ENCODE peak calls at places on chromosomes 3 and 15, in five cellular contexts. C is SK-N-DZ, T is T-cell, P is sciatic nerve, N is RWPE2. W is an unnamed sample.

GRCh38 chr3:14124223-14124614 is 451 bp downstream of the CHCHD4 start:
- DNase-seq in C (peak), T (no peak), P (peak), N (no peak), W (peak)

GRCh38 chr15:61794276-61794675 is 266.0 kb downstream of the VPS13C start:
- DNase-seq in C (no peak), T (no peak), P (no peak), N (no peak), W (no peak)

GRCh38 chr3:155944081-155944480 is 73.6 kb downstream of the GMPS start:
- DNase-seq in C (no peak), T (no peak), P (no peak), N (no peak), W (no peak)

GRCh38 chr3:129569856-129570255 is 26.9 kb downstream of the H1-8 start:
- DNase-seq in C (no peak), T (no peak), P (no peak), N (no peak), W (no peak)

GRCh38 chr3:36455406-36455805 is 75.1 kb downstream of the STAC start:
- DNase-seq in C (no peak), T (no peak), P (no peak), N (no peak), W (no peak)

GRCh38 chr3:141410861-141411771 is 42.8 kb downstream of the ZBTB38 start:
- DNase-seq in C (no peak), T (peak), P (no peak), N (no peak), W (no peak)

GRCh38 chr15:63029701-63030100 is 12.8 kb upstream of the TPM1 start:
- DNase-seq in C (no peak), T (no peak), P (no peak), N (no peak), W (no peak)

GRCh38 chr15:99568548-99569352 is 3.0 kb downstream of the MEF2A start:
- DNase-seq in C (no peak), T (no peak), P (no peak), N (no peak), W (no peak)

GRCh38 chr3:45779746-45780735 is 16.3 kb downstream of the SLC6A20 start:
- DNase-seq in C (no peak), T (no peak), P (no peak), N (no peak), W (no peak)

GRCh38 chr3:32569540-32570425 is 875 bp downstream of the DYNC1LI1 start:
- DNase-seq in C (peak), T (no peak), P (peak), N (peak), W (peak)

GRCh38 chr3:11969986-11970385 is 34.2 kb upstream of the SYN2 start:
- DNase-seq in C (no peak), T (no peak), P (no peak), N (no peak), W (no peak)

GRCh38 chr15:26967719-26968269 is 3.2 kb upstream of the GABRG3 start:
- DNase-seq in C (no peak), T (no peak), P (no peak), N (no peak), W (no peak)

GRCh38 chr3:198081421-198081844 is 121.4 kb downstream of the LMLN start:
- DNase-seq in C (no peak), T (no peak), P (no peak), N (peak), W (no peak)

GRCh38 chr3:48220746-48221145 is 2.5 kb upstream of the CAMP start:
- DNase-seq in C (no peak), T (no peak), P (no peak), N (no peak), W (no peak)

GRCh38 chr15:65957451-65957850 is 88.2 kb downstream of the RAB11A start:
- DNase-seq in C (no peak), T (no peak), P (no peak), N (no peak), W (no peak)

GRCh38 chr15:58114812-58115211 is 23.4 kb upstream of the AQP9 start:
- DNase-seq in C (no peak), T (no peak), P (no peak), N (no peak), W (peak)

GRCh38 chr15:67064607-67065530 is 533 bp upstream of the SMAD3 start:
- DNase-seq in C (peak), T (no peak), P (peak), N (peak), W (no peak)

GRCh38 chr3:100244264-100244663 is 16.5 kb upstream of the TBC1D23 start:
- DNase-seq in C (no peak), T (no peak), P (no peak), N (no peak), W (no peak)

GRCh38 chr15:94002026-94002425 is 229.3 kb upstream of the MCTP2 start:
- DNase-seq in C (no peak), T (no peak), P (no peak), N (no peak), W (no peak)

GRCh38 chr15:89367485-89368451 is 33.1 kb upstream of the POLG start:
- DNase-seq in C (peak), T (no peak), P (no peak), N (peak), W (no peak)

GRCh38 chr3:14373753-14374376 is 28.5 kb upstream of the SLC6A6 start:
- DNase-seq in C (no peak), T (no peak), P (no peak), N (no peak), W (no peak)

GRCh38 chr3:50529996-50530706 is 26.7 kb upstream of the CACNA2D2 start:
- DNase-seq in C (no peak), T (no peak), P (no peak), N (no peak), W (no peak)

GRCh38 chr15:29924750-29925149 is 102.5 kb upstream of the TJP1 start:
- DNase-seq in C (no peak), T (no peak), P (no peak), N (peak), W (no peak)

GRCh38 chr3:25289663-25290062 is 138.4 kb upstream of the RARB start:
- DNase-seq in C (no peak), T (no peak), P (no peak), N (no peak), W (no peak)

GRCh38 chr3:4426782-4427344 is 40.2 kb downstream of the SUMF1 start:
- DNase-seq in C (peak), T (no peak), P (no peak), N (no peak), W (peak)

GRCh38 chr15:73264881-73265280 is 103.9 kb downstream of the HCN4 start:
- DNase-seq in C (no peak), T (no peak), P (no peak), N (no peak), W (no peak)

GRCh38 chr3:2810723-2811122 is 299.5 kb downstream of the IL5RA start:
- DNase-seq in C (no peak), T (no peak), P (no peak), N (no peak), W (peak)

GRCh38 chr3:58484049-58484721 is 7.7 kb upstream of the KCTD6 start:
- DNase-seq in C (no peak), T (no peak), P (no peak), N (no peak), W (peak)

GRCh38 chr3:143998266-143998665 is 26.6 kb downstream of the DIPK2A start:
- DNase-seq in C (no peak), T (no peak), P (no peak), N (no peak), W (no peak)

GRCh38 chr3:194204036-194204792 is 68.3 kb downstream of the HES1 start:
- DNase-seq in C (no peak), T (no peak), P (no peak), N (no peak), W (no peak)

GRCh38 chr15:88646951-88647350 is 8.1 kb downstream of the ISG20 start:
- DNase-seq in C (no peak), T (peak), P (peak), N (peak), W (no peak)

GRCh38 chr3:28317438-28318022 is 31.0 kb upstream of the ZCWPW2 start:
- DNase-seq in C (peak), T (no peak), P (no peak), N (no peak), W (peak)

W was measured in OCI-M1.